ENCODE peak calls at places on chromosomes 2 and 18, in four cellular contexts. U is fibroblast of lung, I is spleen, H is hepatocyte. Y is an unnamed sample.

GRCh38 chr2:114011709-114012108 is 121.8 kb downstream of the ACTR3 start:
- DNase-seq in U (no peak), I (no peak), H (no peak), Y (no peak)

GRCh38 chr2:240425236-240425615 is 10.2 kb upstream of the GPC1 start:
- DNase-seq in U (no peak), I (no peak), H (no peak), Y (no peak)

GRCh38 chr2:70123051-70123828 is 36.0 kb downstream of the PCBP1 start:
- DNase-seq in U (peak; percentile 59), I (peak; percentile 77), H (peak; percentile 62), Y (no peak)

GRCh38 chr2:24076849-24077534 is 866 bp upstream of the SF3B6 start:
- DNase-seq in U (peak; percentile 11), I (no peak), H (peak; percentile 73), Y (no peak)

GRCh38 chr2:151459368-151459767 is 49.7 kb downstream of the RIF1 start:
- DNase-seq in U (peak; percentile 41), I (no peak), H (peak; percentile 4), Y (no peak)

GRCh38 chr2:128315829-128316776 is 2.6 kb downstream of the HS6ST1 start:
- DNase-seq in U (peak; percentile 53), I (peak; percentile 79), H (peak; percentile 41), Y (peak; percentile 49)

GRCh38 chr18:37611623-37612279 is 46.2 kb upstream of the CELF4 start:
- DNase-seq in U (no peak), I (no peak), H (no peak), Y (no peak)

GRCh38 chr2:83972123-83972522 is 487.0 kb downstream of the SUCLG1 start:
- DNase-seq in U (no peak), I (no peak), H (no peak), Y (no peak)

GRCh38 chr2:212940816-212941215 is 210.6 kb downstream of the IKZF2 start:
- DNase-seq in U (peak; percentile 69), I (no peak), H (peak; percentile 30), Y (no peak)

GRCh38 chr2:145200307-145200706 is 680.4 kb upstream of the ZEB2 start:
- DNase-seq in U (peak; percentile 51), I (no peak), H (no peak), Y (no peak)

GRCh38 chr2:218658671-218659257 is 659 bp downstream of the ZNF142 start:
- DNase-seq in U (peak; percentile 36), I (no peak), H (peak; percentile 77), Y (no peak)

GRCh38 chr2:230758566-230759480 is 46.2 kb downstream of the CAB39 start:
- DNase-seq in U (peak; percentile 92), I (no peak), H (no peak), Y (no peak)

GRCh38 chr18:25503567-25504081 is 151.7 kb upstream of the ZNF521 start:
- DNase-seq in U (peak; percentile 80), I (no peak), H (peak; percentile 77), Y (no peak)

GRCh38 chr2:145018502-145018901 is 498.6 kb upstream of the ZEB2 start:
- DNase-seq in U (no peak), I (no peak), H (no peak), Y (no peak)

GRCh38 chr2:200786826-200787225 is 24.9 kb upstream of the BZW1 start:
- DNase-seq in U (peak; percentile 82), I (no peak), H (peak; percentile 43), Y (no peak)

GRCh38 chr18:51273435-51273834 is 76.0 kb upstream of the MEX3C start:
- DNase-seq in U (no peak), I (no peak), H (peak; percentile 28), Y (no peak)

GRCh38 chr18:36572135-36572856 is 256.5 kb downstream of the TPGS2 start:
- DNase-seq in U (peak; percentile 58), I (no peak), H (peak; percentile 58), Y (no peak)
- TF ChIP-seq CTCF in U (peak; percentile 72), I (no peak), H (peak; percentile 80), Y (peak; percentile 46)

DNA sequence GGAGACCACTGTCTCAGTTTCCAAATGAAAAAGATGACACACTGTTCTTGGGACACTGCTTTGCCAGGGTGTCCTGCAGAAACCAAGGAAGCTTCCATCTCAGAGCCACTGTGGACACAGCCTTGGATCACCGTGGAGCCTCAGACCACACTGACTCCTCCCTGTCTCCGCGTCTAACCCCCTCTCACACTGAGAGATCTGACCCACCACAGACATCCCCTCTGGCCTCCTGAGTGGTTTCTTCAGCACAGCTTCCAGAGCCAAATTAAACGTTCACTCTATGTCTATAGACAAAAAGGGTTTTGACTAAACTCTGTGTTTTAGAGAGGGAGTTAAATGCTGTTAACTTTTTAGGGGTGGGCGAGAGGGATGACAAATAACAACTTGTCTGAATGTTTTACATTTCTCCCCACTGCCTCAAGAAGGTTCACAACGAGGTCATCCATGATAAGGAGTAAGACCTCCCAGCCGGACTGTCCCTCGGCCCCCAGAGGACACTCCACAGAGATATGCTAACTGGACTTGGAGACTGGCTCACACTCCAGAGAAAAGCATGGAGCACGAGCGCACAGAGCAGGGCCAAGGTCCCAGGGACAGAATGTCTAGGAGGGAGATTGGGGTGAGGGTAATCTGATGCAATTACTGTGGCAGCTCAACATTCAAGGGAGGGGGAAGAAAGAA is 113.4 kb upstream of the PKDCC start:
- DNase-seq in U (peak; percentile 87), I (no peak), H (peak; percentile 38), Y (no peak)
- H3K27ac ChIP-seq in U (peak overlapping the region; percentile 58), I (peak overlapping the region; percentile 63), H (peak overlapping the region; percentile 89), Y (no peak overlapping the region)

GRCh38 chr2:238158018-238158806 is 558 bp upstream of the ERFE start:
- DNase-seq in U (no peak), I (peak; percentile 69), H (no peak), Y (peak; percentile 69)

GRCh38 chr2:238157506-238158017 is 1.2 kb upstream of the ERFE start:
- DNase-seq in U (no peak), I (no peak), H (no peak), Y (peak; percentile 53)

GRCh38 chr2:238160206-238161129 is 1.7 kb downstream of the ERFE start:
- DNase-seq in U (no peak), I (peak; percentile 78), H (no peak), Y (peak; percentile 57)

GRCh38 chr2:238159676-238160205 is 971 bp downstream of the ERFE start:
- DNase-seq in U (no peak), I (peak; percentile 73), H (no peak), Y (peak; percentile 65)

DNA sequence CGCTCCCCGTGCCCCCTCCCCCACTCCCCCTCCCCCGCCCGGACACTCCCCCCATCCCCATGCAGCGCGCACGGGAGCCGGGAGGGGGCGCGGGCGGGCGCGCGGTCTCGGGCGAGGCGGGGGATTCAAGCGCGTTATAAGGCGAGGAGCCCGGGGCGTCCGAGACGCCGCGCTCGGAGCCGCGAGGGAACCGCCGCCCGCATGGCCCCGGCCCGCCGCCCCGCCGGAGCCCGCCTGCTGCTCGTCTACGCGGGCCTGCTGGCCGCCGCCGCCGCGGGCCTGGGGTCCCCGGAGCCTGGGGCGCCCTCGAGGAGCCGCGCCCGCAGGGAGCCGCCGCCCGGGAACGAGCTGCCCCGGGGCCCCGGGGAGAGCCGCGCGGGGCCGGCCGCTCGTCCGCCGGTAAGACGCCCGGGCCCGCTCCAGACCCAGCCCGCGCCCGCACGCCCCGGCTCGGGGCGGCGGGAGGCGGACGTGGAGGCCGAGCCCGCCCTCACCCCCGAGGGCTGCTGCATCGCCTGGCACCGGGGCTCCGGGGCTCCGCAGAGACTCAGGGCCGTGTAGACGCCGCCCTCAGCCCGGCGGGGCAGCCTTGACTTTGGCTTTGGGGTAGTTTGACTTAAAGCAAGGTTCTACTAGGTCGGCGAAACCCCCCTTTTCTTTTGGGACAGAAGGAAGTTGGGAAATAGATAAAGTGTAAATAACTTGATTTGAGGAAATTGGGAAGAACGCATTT is at the start of gene ERFE:
- DNase-seq in U (peak; percentile 29), I (peak; percentile 84), H (peak; percentile 79), Y (peak; percentile 70)
- TF ChIP-seq CTCF in U (peak; percentile 16), I (peak; percentile 62), H (peak; percentile 62), Y (peak; percentile 38)

GRCh38 chr2:183019718-183020442 is 18.4 kb downstream of the NCKAP1 start:
- DNase-seq in U (no peak), I (no peak), H (no peak), Y (no peak)
- H3K27ac ChIP-seq in U (no peak overlapping the region), I (no peak overlapping the region), H (no peak overlapping the region), Y (no peak overlapping the region)

GRCh38 chr2:184596819-184597411 is 1.4 kb upstream of the ZNF804A start:
- DNase-seq in U (peak; percentile 78), I (no peak), H (no peak), Y (no peak)
- TF ChIP-seq CTCF in U (peak; percentile 18), I (no peak), H (peak; percentile 25), Y (no peak)

Y was measured in upper lobe of right lung.